ENCODE peak calls at places on chromosomes 11 and 22, in four cellular contexts. D, V, Z and G are unnamed samples.
A peak's percentile ranks its signal among the peaks of the same experiment; 100 is the strongest.

GRCh38 chr22:29627196-29627535 is 23.7 kb downstream of the NF2 start:
- DNase-seq in V (no peak), D (no peak), Z (no peak), G (no peak)

GRCh38 chr11:12267921-12268320 is 109.5 kb upstream of the PARVA start:
- DNase-seq in V (no peak), D (no peak), Z (no peak), G (no peak)

GRCh38 chr22:50399751-50400331 is 56.7 kb downstream of the PPP6R2 start:
- DNase-seq in D (no peak), Z (peak; percentile 6), V (peak; percentile 22), G (no peak)

GRCh38 chr11:124951341-124951740 is 2.7 kb upstream of the CCDC15 start:
- DNase-seq in V (no peak), D (no peak), Z (no peak), G (no peak)

GRCh38 chr11:80023416-80023815 is 582.6 kb upstream of the TENM4 start:
- DNase-seq in Z (no peak), D (no peak), V (no peak), G (no peak)

GRCh38 chr11:122803716-122804115 is 34.6 kb upstream of the CRTAM start:
- DNase-seq in D (no peak), Z (no peak), V (no peak), G (no peak)

GRCh38 chr22:50671641-50672040 is 982 bp upstream of the SHANK3 start:
- DNase-seq in V (peak; percentile 54), D (no peak), Z (no peak), G (no peak)

GRCh38 chr22:38718414-38718813 is 12.7 kb downstream of the GTPBP1 start:
- DNase-seq in D (peak; percentile 78), V (peak; percentile 76), Z (no peak), G (peak; percentile 65)

GRCh38 chr11:65417702-65418430 is 4.7 kb upstream of the NEAT1 start:
- DNase-seq in Z (peak; percentile 29), D (peak; percentile 92), V (peak; percentile 25), G (peak; percentile 60)

GRCh38 chr11:61516675-61517516 is 8.3 kb downstream of the LRRC10B start:
- DNase-seq in D (no peak), Z (peak; percentile 48), V (peak; percentile 33), G (peak; percentile 10)

GRCh38 chr22:35463231-35463933 is 63.4 kb downstream of the MCM5 start:
- DNase-seq in Z (no peak), D (no peak), V (no peak), G (no peak)
- H3K4me3 ChIP-seq in Z (no peak overlapping the region), D (no peak overlapping the region), V (no peak overlapping the region), G (no peak overlapping the region)

GRCh38 chr11:47611240-47611863 is 17.1 kb upstream of the C1QTNF4 start:
- DNase-seq in Z (no peak), V (no peak), D (no peak), G (no peak)

GRCh38 chr11:47615249-47615648 is 21.0 kb upstream of the C1QTNF4 start:
- DNase-seq in V (no peak), D (no peak), Z (no peak), G (no peak)

GRCh38 chr11:47617417-47617809 is 23.2 kb upstream of the C1QTNF4 start:
- DNase-seq in V (peak; percentile 69), D (no peak), Z (no peak), G (peak; percentile 68)

GRCh38 chr11:47620836-47621378 is 21.5 kb downstream of the MTCH2 start:
- DNase-seq in D (no peak), V (no peak), Z (no peak), G (no peak)

GRCh38 chr11:47616726-47617416 is 22.7 kb upstream of the C1QTNF4 start:
- DNase-seq in Z (no peak), D (peak; percentile 71), V (peak; percentile 88), G (peak; percentile 82)
- TF ChIP-seq CTCF in Z (no peak), D (peak; percentile 24), V (peak; percentile 95), G (peak; percentile 97)

DNA sequence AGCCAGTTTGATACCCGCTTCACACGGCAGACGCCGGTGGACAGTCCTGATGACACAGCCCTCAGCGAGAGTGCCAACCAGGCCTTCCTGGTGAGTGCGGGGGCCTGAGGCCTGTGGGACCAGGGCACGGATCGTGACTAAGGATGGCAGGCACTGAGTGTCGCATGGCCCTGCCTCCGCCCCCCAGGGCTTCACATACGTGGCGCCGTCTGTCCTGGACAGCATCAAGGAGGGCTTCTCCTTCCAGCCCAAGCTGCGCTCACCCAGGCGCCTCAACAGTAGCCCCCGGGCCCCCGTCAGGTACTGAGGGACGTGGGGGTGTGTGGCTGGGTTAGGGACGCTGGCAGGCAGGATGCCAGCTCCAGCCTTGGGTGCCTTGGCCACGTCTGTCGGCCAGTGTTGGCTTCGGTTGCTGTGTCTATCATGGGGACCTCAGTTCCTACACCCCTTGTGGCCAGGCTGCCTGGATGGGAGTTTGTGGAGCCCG is 3.0 kb downstream of the PTPRCAP start:
- DNase-seq in Z (no peak), V (no peak), D (no peak), G (no peak)
- H3K4me3 ChIP-seq in Z (peak overlapping the region; percentile 98), V (no peak overlapping the region), D (no peak overlapping the region), G (no peak overlapping the region)

GRCh38 chr11:69598147-69598546 is 42.8 kb upstream of the CCND1 start:
- DNase-seq in V (peak; percentile 13), D (no peak), Z (no peak), G (no peak)
- TF ChIP-seq CTCF in V (no peak), D (no peak), Z (no peak), G (peak; percentile 19)

DNA sequence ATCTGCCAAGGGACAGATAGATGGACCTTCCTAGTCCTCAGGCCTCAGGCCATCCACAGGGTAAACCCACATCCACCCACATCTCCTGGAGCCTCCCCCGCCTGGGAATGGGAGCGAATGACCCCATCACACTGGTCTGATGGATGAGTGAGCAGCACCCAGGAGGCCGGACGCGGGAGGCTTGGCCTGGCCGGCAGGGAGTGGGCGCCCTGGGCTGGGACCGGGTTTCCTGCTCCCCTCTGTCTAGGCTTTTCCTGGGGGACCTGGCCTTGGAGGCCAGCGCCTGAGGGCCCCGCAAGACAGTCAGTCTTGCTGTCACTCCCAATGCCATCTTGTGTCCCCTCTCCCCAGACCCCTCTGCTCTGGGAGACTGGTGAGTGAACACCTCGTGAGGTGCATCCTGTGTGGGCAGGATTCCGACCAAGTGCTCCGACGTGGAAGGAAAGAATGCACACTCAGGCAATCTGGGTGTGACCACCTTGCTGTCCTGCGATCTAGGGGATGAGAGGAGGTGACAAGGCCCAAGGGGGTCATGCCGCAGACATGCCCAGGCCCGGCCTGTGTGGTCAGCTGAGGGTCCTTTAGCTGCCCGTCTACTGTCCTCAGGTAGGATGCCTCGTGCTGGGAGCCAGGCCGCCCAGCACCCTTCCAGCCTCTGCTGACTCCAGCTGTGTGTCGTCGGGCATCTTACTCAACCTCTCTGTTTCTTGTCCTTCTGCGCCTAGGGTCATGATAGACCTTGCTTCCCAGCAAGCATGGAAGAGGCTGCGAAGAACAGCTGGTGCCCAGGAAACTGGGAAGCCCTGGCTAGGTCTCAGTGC is 26.5 kb upstream of the WNT7B start:
- DNase-seq in Z (no peak), D (peak; percentile 69), V (no peak), G (no peak)
- H3K4me3 ChIP-seq in Z (no peak overlapping the region), D (no peak overlapping the region), V (no peak overlapping the region), G (no peak overlapping the region)

GRCh38 chr11:126135182-126136176 is 72.8 kb upstream of the CDON start:
- DNase-seq in Z (no peak), D (peak; percentile 70), V (no peak), G (no peak)

GRCh38 chr11:126129681-126130671 is 67.3 kb upstream of the CDON start:
- DNase-seq in Z (no peak), D (peak; percentile 64), V (no peak), G (no peak)

GRCh38 chr11:126134461-126135155 is 71.9 kb upstream of the CDON start:
- DNase-seq in Z (no peak), D (peak; percentile 19), V (no peak), G (no peak)

GRCh38 chr11:126133902-126134301 is 71.2 kb upstream of the CDON start:
- DNase-seq in V (no peak), Z (no peak), D (peak; percentile 55), G (no peak)

DNA sequence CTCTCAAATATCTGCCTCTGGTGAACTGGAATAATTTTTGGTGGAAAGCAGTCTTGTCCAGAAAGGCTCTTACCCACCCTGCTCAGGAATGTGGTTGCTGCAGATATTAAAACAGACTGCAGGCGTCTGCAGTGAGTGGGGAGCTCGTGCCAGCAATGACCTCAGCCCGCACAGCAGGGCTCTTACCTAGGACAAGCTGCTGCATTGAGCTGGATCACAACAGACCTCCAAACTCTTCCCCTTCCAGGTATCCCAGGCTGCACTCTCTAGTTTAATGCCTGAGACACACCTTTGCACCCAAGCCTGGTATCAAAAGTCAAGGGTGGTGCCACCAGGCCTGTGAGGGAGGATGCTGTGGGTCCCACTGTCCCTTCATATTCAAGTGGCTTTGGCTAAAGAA is 69.7 kb upstream of the CDON start:
- DNase-seq in Z (no peak), V (no peak), D (peak; percentile 75), G (peak; percentile 41)
- TF ChIP-seq CTCF in Z (no peak), V (no peak), D (peak; percentile 14), G (no peak)

DNA sequence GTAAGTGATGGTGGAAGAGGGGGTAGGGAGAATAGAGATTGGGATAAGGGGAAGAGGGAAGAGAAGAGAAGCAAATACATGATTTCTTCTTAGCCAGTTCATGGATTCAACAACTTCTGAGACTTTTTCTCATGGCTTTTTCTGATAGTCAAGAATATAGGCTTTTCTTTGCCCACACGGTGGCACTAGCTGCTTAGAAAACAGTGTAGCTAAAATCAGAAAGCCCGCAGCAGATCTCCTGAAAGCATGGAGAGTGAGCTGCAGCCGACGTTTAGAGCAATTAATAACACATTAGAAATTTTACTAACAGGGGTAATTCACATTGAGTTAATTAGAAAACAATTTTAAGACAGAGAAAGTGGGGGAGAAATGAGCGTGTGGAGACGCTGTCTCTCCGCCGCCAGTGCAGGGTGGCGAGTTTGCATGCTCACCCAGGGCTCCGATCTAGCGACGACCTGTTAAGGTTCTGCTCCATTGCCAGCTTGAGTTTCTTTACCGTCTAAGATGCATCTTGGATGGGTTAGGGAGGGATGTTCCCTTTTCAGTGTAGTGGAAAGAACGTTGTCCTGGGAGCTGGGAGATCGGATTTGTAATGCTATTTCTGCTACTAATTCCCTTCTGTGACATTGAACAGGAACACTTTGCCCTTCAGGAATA is 3.3 kb upstream of the RAG1 start:
- DNase-seq in D (no peak), V (peak; percentile 76), Z (no peak), G (peak; percentile 67)
- H3K4me3 ChIP-seq in D (peak overlapping the region; percentile 28), V (no peak overlapping the region), Z (no peak overlapping the region), G (peak overlapping the region; percentile 2)

DNA sequence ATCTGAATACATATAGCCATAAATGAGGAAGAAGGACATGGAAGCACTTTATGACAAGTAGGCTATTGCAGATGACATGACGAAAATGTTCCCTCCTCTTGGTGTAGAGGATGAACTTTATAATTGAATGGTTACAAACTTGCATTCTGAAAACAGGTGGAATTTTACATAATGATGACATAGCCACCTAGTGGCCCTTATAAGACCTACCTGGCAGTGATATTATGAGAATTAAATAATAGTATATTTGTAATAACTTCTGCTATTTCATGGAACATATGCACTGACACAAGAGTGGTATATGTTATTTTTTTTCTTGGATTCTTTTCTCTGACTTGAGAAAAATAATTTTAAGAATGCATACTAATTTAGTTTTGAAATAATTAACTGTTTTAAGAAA is 22.9 kb downstream of the TRIM22 start:
- DNase-seq in V (peak; percentile 21), D (no peak), Z (no peak), G (peak; percentile 22)
- TF ChIP-seq CTCF in V (peak; percentile 39), D (no peak), Z (peak; percentile 65), G (peak; percentile 45)